ENCODE peak calls at places on chromosome 12, in ten cellular contexts. U is GM12878, T is suprapubic skin, S is HCT116, C is esophagus muscularis mucosa, D is stomach, V is endothelial cell of umbilical vein, K is sigmoid colon, F is K562, Z is transverse colon. M is an unnamed sample.

GRCh38 chr12:28034271-28034670 is 61.7 kb upstream of the PTHLH start:
- DNase-seq in U (no peak), T (no peak), S (no peak), C (no peak), D (no peak), V (no peak), K (no peak), F (no peak), Z (no peak), M (no peak)

GRCh38 chr12:71449373-71450070 is 9.9 kb downstream of the LGR5 start:
- DNase-seq in U (no peak), T (no peak), S (no peak), C (no peak), D (no peak), V (no peak), K (no peak), F (no peak), Z (no peak), M (no peak)

GRCh38 chr12:111596985-111597730 is 2.0 kb downstream of the ATXN2 start:
- DNase-seq in U (no peak), T (peak; percentile 63), S (peak; percentile 59), C (no peak), D (peak; percentile 65), V (peak; percentile 81), K (peak; percentile 68), F (peak; percentile 41), Z (peak; percentile 68), M (peak; percentile 59)

GRCh38 chr12:6332459-6332858 is 9.4 kb downstream of the TNFRSF1A start:
- DNase-seq in U (no peak), T (no peak), S (no peak), C (no peak), D (no peak), V (peak; percentile 50), K (no peak), F (no peak), Z (no peak), M (no peak)

GRCh38 chr12:6613015-6613775 is 6.0 kb upstream of the CHD4 start:
- DNase-seq in U (no peak), T (peak; percentile 81), S (peak; percentile 45), C (no peak), D (peak; percentile 79), V (peak; percentile 28), K (peak; percentile 94), F (peak; percentile 82), Z (peak; percentile 86), M (peak; percentile 75)

GRCh38 chr12:716506-716905 is 35.9 kb upstream of the WNK1 start:
- DNase-seq in U (no peak), T (no peak), S (no peak), C (no peak), D (no peak), V (peak; percentile 24), K (no peak), F (peak; percentile 70), Z (no peak), M (no peak)

GRCh38 chr12:9646794-9647622 is 22.5 kb upstream of the CLEC2D start:
- DNase-seq in U (no peak), T (no peak), S (no peak), C (no peak), D (no peak), V (peak; percentile 30), K (no peak), F (peak; percentile 22), Z (no peak), M (no peak)

GRCh38 chr12:94649349-94650142 is 811 bp downstream of the TMCC3 start:
- DNase-seq in U (no peak), T (peak; percentile 71), S (no peak), C (no peak), D (peak; percentile 64), V (peak; percentile 64), K (peak; percentile 72), F (no peak), Z (peak; percentile 66), M (peak; percentile 48)

GRCh38 chr12:6459004-6459337 is 7.1 kb downstream of the TAPBPL start:
- DNase-seq in U (no peak), T (no peak), S (no peak), C (no peak), D (no peak), V (no peak), K (no peak), F (no peak), Z (no peak), M (no peak)

GRCh38 chr12:95481072-95481471 is 7.1 kb downstream of the METAP2 start:
- DNase-seq in U (no peak), T (no peak), S (no peak), C (no peak), D (no peak), V (peak; percentile 16), K (no peak), F (no peak), Z (no peak), M (no peak)

GRCh38 chr12:119710374-119710773 is 42.4 kb downstream of the PRKAB1 start:
- DNase-seq in U (no peak), T (no peak), S (no peak), C (no peak), D (peak; percentile 82), V (no peak), K (no peak), F (no peak), Z (no peak), M (peak; percentile 91)

GRCh38 chr12:5556033-5556614 is 124.2 kb downstream of the NTF3 start:
- DNase-seq in U (no peak), T (no peak), S (peak; percentile 6), C (peak; percentile 42), D (no peak), V (no peak), K (no peak), F (peak; percentile 50), Z (no peak), M (no peak)

GRCh38 chr12:32881107-32881506 is 15.5 kb downstream of the PKP2 start:
- DNase-seq in U (no peak), T (no peak), S (no peak), C (no peak), D (no peak), V (no peak), K (no peak), F (no peak), Z (no peak), M (no peak)

GRCh38 chr12:7373226-7373625 is 69.4 kb downstream of the ACSM4 start:
- DNase-seq in U (no peak), T (no peak), S (no peak), C (no peak), D (no peak), V (no peak), K (no peak), F (peak; percentile 31), Z (no peak), M (no peak)

GRCh38 chr12:110266980-110267620 is 13.9 kb upstream of the ATP2A2 start:
- DNase-seq in U (no peak), T (no peak), S (no peak), C (no peak), D (no peak), V (peak; percentile 75), K (peak; percentile 81), F (no peak), Z (no peak), M (peak; percentile 25)

GRCh38 chr12:90174198-90174510 is 465.5 kb upstream of the ATP2B1 start:
- DNase-seq in U (peak; percentile 2), T (no peak), S (peak; percentile 6), C (no peak), D (no peak), V (no peak), K (no peak), F (no peak), Z (no peak), M (no peak)

GRCh38 chr12:69467400-69467799 is 2.8 kb upstream of the FRS2 start:
- DNase-seq in U (no peak), T (no peak), S (no peak), C (no peak), D (no peak), V (no peak), K (no peak), F (no peak), Z (no peak), M (no peak)

GRCh38 chr12:122516544-122517361 is 10.0 kb downstream of the RSRC2 start:
- DNase-seq in U (no peak), T (no peak), S (no peak), C (no peak), D (no peak), V (no peak), K (no peak), F (no peak), Z (no peak), M (no peak)
- TF ChIP-seq POLR2AphosphoS5 in U (peak; percentile 51), T (no peak), S (peak; percentile 6), C (no peak), D (no peak), V (no peak), K (no peak), F (no peak), Z (no peak), M (no peak)

GRCh38 chr12:12892670-12893290 is 1.4 kb downstream of the GPRC5A start:
- DNase-seq in U (no peak), T (no peak), S (no peak), C (no peak), D (no peak), V (no peak), K (no peak), F (no peak), Z (peak; percentile 39), M (no peak)

GRCh38 chr12:12890492-12890814 is 909 bp upstream of the GPRC5A start:
- DNase-seq in U (no peak), T (no peak), S (no peak), C (no peak), D (peak; percentile 54), V (peak; percentile 83), K (no peak), F (no peak), Z (no peak), M (peak; percentile 77)

GRCh38 chr12:12889701-12890100 is 1.7 kb upstream of the GPRC5A start:
- DNase-seq in U (no peak), T (no peak), S (no peak), C (no peak), D (no peak), V (no peak), K (no peak), F (no peak), Z (no peak), M (no peak)

GRCh38 chr12:12891646-12892355 is 439 bp downstream of the GPRC5A start:
- DNase-seq in U (no peak), T (no peak), S (no peak), C (no peak), D (no peak), V (no peak), K (no peak), F (no peak), Z (no peak), M (no peak)

GRCh38 chr12:12890815-12891645 is at the start of gene GPRC5A:
- DNase-seq in U (no peak), T (peak; percentile 95), S (peak; percentile 96), C (peak; percentile 95), D (peak; percentile 87), V (peak; percentile 96), K (peak; percentile 95), F (peak; percentile 48), Z (peak; percentile 92), M (peak; percentile 93)
- TF ChIP-seq POLR2A in U (no peak), T (no peak), S (peak; percentile 24), C (peak; percentile 37), D (no peak), V (peak; percentile 86), K (no peak), F (no peak), Z (peak; percentile 97), M (peak; percentile 21)

GRCh38 chr12:56877195-56878009 is 56.8 kb downstream of the SDR9C7 start:
- DNase-seq in U (no peak), T (no peak), S (no peak), C (peak; percentile 57), D (no peak), V (no peak), K (no peak), F (no peak), Z (no peak), M (no peak)
- H3K27ac ChIP-seq in U (no peak overlapping the region), T (no peak overlapping the region), S (no peak overlapping the region), C (no peak overlapping the region), D (no peak overlapping the region), V (no peak overlapping the region), K (no peak overlapping the region), F (peak overlapping the region; percentile 13), Z (no peak overlapping the region), M (no peak overlapping the region)

GRCh38 chr12:114869091-114869834 is 185.3 kb upstream of the TBX3 start:
- DNase-seq in U (no peak), T (no peak), S (no peak), C (no peak), D (no peak), V (no peak), K (no peak), F (no peak), Z (no peak), M (no peak)
- TF ChIP-seq POLR2AphosphoS5 in U (no peak), T (no peak), S (no peak), C (no peak), D (no peak), V (no peak), K (no peak), F (no peak), Z (no peak), M (no peak)

M was measured in upper lobe of left lung.